ENCODE peak calls at places on chromosomes 16 and 17, in six cellular contexts. T, D, K, A, H and Z are unnamed samples.

GRCh38 chr17:66462010-66462409 is 159.6 kb downstream of the PRKCA start:
- DNase-seq in T (no peak), D (no peak), K (no peak), A (no peak), H (no peak), Z (no peak)

GRCh38 chr17:49217651-49218413 is 7.3 kb downstream of the ABI3 start:
- DNase-seq in T (no peak), D (no peak), K (no peak), A (no peak), H (no peak), Z (no peak)

GRCh38 chr17:17415006-17415405 is 61.8 kb upstream of the MED9 start:
- DNase-seq in T (no peak), D (no peak), K (peak; percentile 19), A (no peak), H (no peak), Z (no peak)

GRCh38 chr17:48051706-48052486 is 3.7 kb downstream of the NFE2L1 start:
- DNase-seq in T (no peak), D (peak; percentile 22), K (peak; percentile 68), A (peak; percentile 93), H (no peak), Z (no peak)

GRCh38 chr17:67481808-67482207 is 104.7 kb downstream of the PITPNC1 start:
- DNase-seq in T (no peak), D (no peak), K (peak; percentile 57), A (peak; percentile 49), H (no peak), Z (no peak)

GRCh38 chr17:19311421-19312215 is 50.9 kb downstream of the B9D1 start:
- DNase-seq in T (no peak), D (no peak), K (peak; percentile 26), A (no peak), H (no peak), Z (no peak)

GRCh38 chr16:12145918-12146317 is 169.4 kb downstream of the SNX29 start:
- DNase-seq in T (no peak), D (no peak), K (peak; percentile 59), A (peak; percentile 63), H (no peak), Z (no peak)

GRCh38 chr17:10171057-10171456 is 27.3 kb downstream of the GAS7 start:
- DNase-seq in T (no peak), D (no peak), K (no peak), A (no peak), H (no peak), Z (no peak)

GRCh38 chr17:32755045-32755805 is 121.7 kb downstream of the MYO1D start:
- DNase-seq in T (peak; percentile 39), D (no peak), K (peak; percentile 76), A (peak; percentile 80), H (no peak), Z (no peak)

GRCh38 chr17:15092261-15092660 is 172.9 kb downstream of the PMP22 start:
- DNase-seq in T (no peak), D (no peak), K (no peak), A (no peak), H (no peak), Z (no peak)

GRCh38 chr17:28598799-28599310 is at the start of gene SPAG5:
- DNase-seq in T (peak; percentile 90), D (peak; percentile 93), K (peak; percentile 88), A (peak; percentile 94), H (peak; percentile 81), Z (peak; percentile 98)

GRCh38 chr17:44219636-44220210 is at the start of gene UBTF:
- DNase-seq in T (peak; percentile 70), D (peak; percentile 47), K (peak; percentile 45), A (peak; percentile 66), H (no peak), Z (peak; percentile 80)

GRCh38 chr16:50683689-50684374 is 2.7 kb upstream of the SNX20 start:
- DNase-seq in T (no peak), D (no peak), K (no peak), A (no peak), H (no peak), Z (no peak)

GRCh38 chr16:48499822-48500440 is 110.0 kb downstream of the N4BP1 start:
- DNase-seq in T (no peak), D (no peak), K (peak; percentile 93), A (peak; percentile 78), H (no peak), Z (no peak)

GRCh38 chr16:57815987-57816745 is 13.9 kb upstream of the KIFC3 start:
- DNase-seq in T (no peak), D (peak; percentile 100), K (peak; percentile 93), A (peak; percentile 96), H (no peak), Z (peak; percentile 86)

GRCh38 chr16:67936124-67936875 is at the start of gene PSMB10:
- DNase-seq in T (peak; percentile 37), D (no peak), K (peak; percentile 72), A (peak; percentile 91), H (no peak), Z (no peak)

GRCh38 chr16:15829460-15829859 is 27.4 kb downstream of the MYH11 start:
- DNase-seq in T (no peak), D (no peak), K (peak; percentile 68), A (no peak), H (no peak), Z (peak; percentile 34)

GRCh38 chr16:86517652-86518258 is 7.4 kb downstream of the FOXF1 start:
- DNase-seq in T (peak; percentile 51), D (peak; percentile 19), K (peak; percentile 88), A (peak; percentile 88), H (no peak), Z (peak; percentile 80)

GRCh38 chr17:21081967-21082366 is 39.2 kb upstream of the USP22 start:
- DNase-seq in T (no peak), D (no peak), K (no peak), A (no peak), H (no peak), Z (no peak)

GRCh38 chr16:76214856-76215255 is 62.3 kb upstream of the CNTNAP4 start:
- DNase-seq in T (no peak), D (no peak), K (no peak), A (no peak), H (no peak), Z (no peak)

GRCh38 chr16:64627781-64628180 is 494.1 kb downstream of the CDH11 start:
- DNase-seq in T (no peak), D (no peak), K (no peak), A (no peak), H (no peak), Z (no peak)
- H3K9me3 ChIP-seq in T (no peaks in the 10 kb centered on the region), D (peaks cover 2% of the 10 kb centered on the region), K (no peaks in the 10 kb centered on the region), A (no peaks in the 10 kb centered on the region), H (no peaks in the 10 kb centered on the region), Z (no peaks in the 10 kb centered on the region)

DNA sequence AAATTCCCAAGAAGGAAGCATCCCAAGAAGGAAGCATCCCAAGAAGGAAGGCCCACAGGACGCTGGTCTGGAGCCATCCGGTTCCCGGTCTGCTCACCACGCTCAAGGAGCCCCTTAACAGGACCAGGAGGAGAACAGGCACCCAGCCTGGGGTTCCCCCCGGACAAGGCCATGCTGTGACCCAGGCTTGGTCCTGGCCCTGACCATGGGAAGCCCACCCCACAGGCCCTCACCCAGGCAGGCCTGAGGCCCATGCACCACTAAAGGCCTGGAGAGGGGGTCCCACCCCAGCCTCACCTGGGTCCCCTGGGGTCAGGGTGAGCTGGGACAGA is 340 bp upstream of the ENPP7 start:
- DNase-seq in T (no peak), D (no peak), K (no peak), A (no peak), H (no peak), Z (no peak)
- H2AFZ ChIP-seq in T (no peak overlapping the region), D (no peak overlapping the region), K (no peak overlapping the region), A (no peak overlapping the region), H (no peak overlapping the region), Z (no peak overlapping the region)

DNA sequence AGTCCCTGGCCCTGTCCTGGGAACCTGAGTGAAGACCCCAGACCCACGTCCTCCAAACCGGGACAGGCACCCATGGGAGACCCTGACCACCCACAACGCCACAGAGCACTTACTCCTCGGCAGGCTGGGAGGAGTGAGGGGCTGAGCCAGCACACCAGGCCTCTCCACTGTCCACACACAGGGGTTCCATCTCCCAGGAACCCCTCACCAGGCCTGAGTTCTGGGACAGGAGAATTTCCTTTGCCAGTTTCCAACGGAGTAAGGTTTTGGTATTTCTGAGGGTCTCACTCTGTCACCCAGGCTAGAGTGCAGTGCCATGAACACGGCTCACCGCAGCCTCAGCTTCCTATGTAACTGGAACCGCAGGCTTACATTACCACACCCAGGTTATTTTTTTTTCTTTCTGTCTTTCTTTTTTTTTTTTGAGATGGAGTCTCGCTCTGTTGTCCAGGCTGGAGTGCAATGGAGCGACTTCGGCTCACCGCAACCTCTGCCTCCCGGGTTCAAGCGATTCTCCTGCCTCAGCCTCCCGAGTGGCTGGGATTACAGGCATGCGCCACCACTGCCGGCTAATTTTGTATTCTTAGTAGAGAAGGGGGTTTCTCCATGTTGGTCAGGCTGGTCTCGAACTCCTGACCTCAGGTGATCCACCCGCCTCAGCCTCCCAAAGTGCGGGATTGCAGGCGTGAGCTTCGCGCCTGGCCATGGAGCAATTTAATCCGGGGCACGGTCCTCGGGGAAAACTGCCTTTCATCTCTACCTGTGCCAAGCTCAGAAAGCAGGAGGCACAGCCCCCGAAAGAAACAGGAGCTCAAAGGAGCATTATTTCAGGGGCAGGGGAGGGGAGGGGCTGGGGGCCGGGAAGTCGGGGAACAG is 1.6 kb downstream of the PGAP6 start:
- DNase-seq in T (no peak), D (no peak), K (no peak), A (no peak), H (no peak), Z (no peak)
- H3K4ac ChIP-seq in T (no peak overlapping the region), D (peak overlapping the region; percentile 95), K (no peak overlapping the region), A (no peak overlapping the region), H (peak overlapping the region; percentile 2), Z (no peak overlapping the region)

DNA sequence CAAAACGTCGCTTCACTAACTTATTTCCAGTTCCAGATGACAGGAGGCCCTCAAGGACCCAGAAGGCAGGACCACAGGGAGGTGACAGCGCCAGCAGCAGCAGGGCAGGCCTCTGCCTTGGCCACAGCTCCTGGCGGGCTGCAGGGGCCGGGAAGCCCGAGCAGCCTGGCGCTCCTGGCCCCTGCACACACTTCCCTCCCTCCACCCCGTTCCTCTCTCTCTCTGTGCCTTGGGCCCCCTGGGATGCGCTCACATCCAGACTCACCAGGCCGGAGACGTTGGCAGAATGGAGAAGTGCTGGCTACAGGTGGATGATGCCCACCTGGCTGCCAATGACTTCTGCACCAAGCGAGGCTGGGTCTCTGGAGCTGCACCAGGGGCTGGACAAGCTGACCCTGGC is 12.7 kb downstream of the ZNF594 start:
- DNase-seq in T (no peak), D (no peak), K (no peak), A (no peak), H (no peak), Z (no peak)
- H3K9me3 ChIP-seq in T (peaks cover 39% of the 10 kb centered on the region), D (peaks cover 21% of the 10 kb centered on the region), K (peaks cover 59% of the 10 kb centered on the region), A (peaks cover 86% of the 10 kb centered on the region), H (peaks cover 71% of the 10 kb centered on the region), Z (peaks cover 52% of the 10 kb centered on the region)

DNA sequence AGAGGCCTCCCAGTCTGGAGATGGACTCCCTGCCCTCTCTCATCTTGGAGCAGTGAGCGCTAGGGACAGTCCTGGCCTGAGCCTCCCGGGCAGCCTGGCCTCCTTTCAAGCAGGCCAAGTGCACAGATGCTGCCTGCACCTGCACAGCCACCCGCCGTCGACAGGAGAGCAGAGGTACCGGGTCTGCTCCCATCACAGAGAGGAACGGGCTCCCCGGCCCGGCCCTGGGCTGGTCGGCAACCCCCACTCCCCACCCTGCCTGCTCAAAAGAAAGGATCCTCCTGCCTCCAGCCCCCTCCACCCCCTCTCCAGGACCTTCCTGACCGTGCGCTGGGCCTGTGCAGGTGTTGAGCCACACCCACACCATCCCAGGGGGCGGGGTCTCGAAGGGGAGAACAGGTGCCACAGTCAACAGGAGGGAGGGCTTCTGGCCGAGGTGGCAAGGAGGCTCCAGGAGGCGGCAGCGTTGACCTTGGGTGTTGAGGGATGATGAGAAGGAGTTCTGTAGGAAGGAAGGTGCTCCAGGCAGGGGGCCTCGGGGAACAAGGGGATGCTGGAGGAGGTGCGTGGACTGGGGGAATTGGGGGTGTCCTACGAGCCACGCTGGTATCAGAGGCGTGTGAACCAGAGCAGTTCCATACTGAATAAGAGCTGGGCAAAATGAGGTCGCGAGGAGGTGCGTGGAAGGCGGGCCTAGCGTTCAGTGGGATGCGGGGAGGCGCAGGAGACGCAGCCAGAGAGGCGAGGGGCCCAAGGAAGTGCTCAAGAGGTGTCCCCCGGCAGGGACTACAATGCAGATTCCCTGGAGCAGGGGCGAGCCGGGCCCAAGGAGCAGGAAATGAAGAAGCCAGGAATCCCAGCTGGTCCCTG is 967 bp upstream of the CDH15 start:
- DNase-seq in T (no peak), D (no peak), K (no peak), A (no peak), H (peak; percentile 44), Z (peak; percentile 91)
- H2AFZ ChIP-seq in T (no peak overlapping the region), D (peak overlapping the region; percentile 23), K (peak overlapping the region; percentile 88), A (no peak overlapping the region), H (peak overlapping the region; percentile 90), Z (no peak overlapping the region)